ENCODE peak calls at places on chromosome 2, in nine cellular contexts. Z is activated CD4-positive, alpha-beta T cell treated with anti-CD3 and anti-CD28 coated beads for 24 hours; T is AML-193; M is progenitor cell of endocrine pancreas; X is NCI-H1105 treated with DMSO at 0.1 percent for 48 hours; B is T-helper 2 cell; S is HL-60; J is iPS-NIHi11; R is GM12865. Y is an unnamed sample.

GRCh38 chr2:195561205-195562032 is 95.6 kb upstream of the SLC39A10 start:
- DNase-seq in B (peak; percentile 40), S (no peak), R (peak; percentile 79), M (no peak), T (no peak), X (no peak), J (no peak), Z (no peak), Y (no peak)

GRCh38 chr2:241811209-241811951 is 2.4 kb downstream of the NEU4 start:
- DNase-seq in M (no peak), Z (no peak), T (no peak), R (no peak), J (peak; percentile 10), X (no peak), B (no peak), S (no peak), Y (no peak)

GRCh38 chr2:174740718-174741117 is 23.6 kb downstream of the CHRNA1 start:
- DNase-seq in B (no peak), X (no peak), J (no peak), Z (no peak), R (no peak), M (no peak), T (no peak), S (no peak), Y (no peak)

GRCh38 chr2:67997528-67998267 is 65.1 kb downstream of the C1D start:
- DNase-seq in S (no peak), R (no peak), X (no peak), T (no peak), B (no peak), M (no peak), Z (no peak), J (no peak), Y (no peak)

GRCh38 chr2:96147593-96148201 is 2.5 kb upstream of the DUSP2 start:
- DNase-seq in M (no peak), J (peak; percentile 3), R (peak; percentile 62), S (no peak), T (no peak), Z (no peak), X (no peak), B (no peak), Y (no peak)

GRCh38 chr2:9897331-9897737 is 54.1 kb downstream of the TAF1B start:
- DNase-seq in S (no peak), T (peak; percentile 10), B (peak; percentile 62), Z (peak; percentile 26), J (no peak), R (peak; percentile 68), X (no peak), M (no peak), Y (peak; percentile 3)

GRCh38 chr2:95029898-95030341 is 4.4 kb downstream of the MAL start:
- DNase-seq in B (no peak), X (no peak), T (no peak), M (no peak), J (no peak), R (no peak), S (no peak), Z (no peak), Y (no peak)

GRCh38 chr2:109317471-109318090 is 188.6 kb downstream of the SH3RF3 start:
- DNase-seq in M (no peak), X (no peak), R (no peak), Z (no peak), S (no peak), J (no peak), T (no peak), B (no peak), Y (no peak)

GRCh38 chr2:109513749-109514588 is 99.8 kb downstream of the SEPTIN10 start:
- DNase-seq in S (no peak), M (no peak), Z (no peak), X (no peak), B (peak; percentile 75), R (peak; percentile 96), J (no peak), T (no peak), Y (no peak)

GRCh38 chr2:70616168-70616694 is 62.6 kb upstream of the TGFA start:
- DNase-seq in J (peak; percentile 31), Z (no peak), R (no peak), B (no peak), T (no peak), S (no peak), M (no peak), X (no peak), Y (no peak)

GRCh38 chr2:94956797-94957391 is 68.6 kb upstream of the MAL start:
- DNase-seq in M (no peak), J (peak; percentile 67), S (peak; percentile 0), T (peak; percentile 11), Z (no peak), R (peak; percentile 26), X (peak; percentile 15), B (peak; percentile 24), Y (no peak)

GRCh38 chr2:160551259-160551658 is 57.7 kb upstream of the RBMS1 start:
- DNase-seq in B (no peak), M (no peak), R (no peak), J (no peak), S (no peak), T (peak; percentile 24), X (no peak), Z (no peak), Y (no peak)

GRCh38 chr2:203659650-203660049 is 46.8 kb upstream of the CD28 start:
- DNase-seq in T (no peak), S (no peak), Z (no peak), X (no peak), M (no peak), B (no peak), R (peak; percentile 69), J (no peak), Y (no peak)

GRCh38 chr2:74511104-74511989 is 2.9 kb upstream of the TLX2 start:
- DNase-seq in Z (no peak), S (no peak), T (no peak), M (no peak), J (no peak), B (no peak), R (no peak), X (no peak), Y (no peak)

GRCh38 chr2:56455642-56456041 is 271.9 kb downstream of the CCDC85A start:
- DNase-seq in S (no peak), B (no peak), J (no peak), R (no peak), T (no peak), Z (no peak), M (no peak), X (no peak), Y (no peak)

Y was measured in GDM1.